ENCODE peak calls at places on chromosome 13, in five cellular contexts. One of them, this sample, is unnamed.

GRCh38 chr13:49342404-49342803 is 94.7 kb downstream of the CDADC1 start:
- DNase-seq in stimulated activated CD4-positive, alpha-beta T cell treated with anti-CD3 and anti-CD28 coated beads, Interleukin-15, amount 100 ng/mL, for 1 hour: no peak
- DNase-seq in fibroblast of the conjunctiva: no peak
- DNase-seq in stimulated activated CD8-positive, alpha-beta memory T cell treated with anti-CD3 and anti-CD28 coated beads, Interleukin-4, amount 100 ng/mL, for 1 hour: no peak
- DNase-seq in CD4-positive, alpha-beta T cell: no peak
- DNase-seq in this sample: no peak

GRCh38 chr13:111460548-111461444 is 140.4 kb downstream of the TEX29 start:
- DNase-seq in stimulated activated CD8-positive, alpha-beta memory T cell treated with anti-CD3 and anti-CD28 coated beads, Interleukin-4, amount 100 ng/mL, for 1 hour: no peak
- DNase-seq in stimulated activated CD4-positive, alpha-beta T cell treated with anti-CD3 and anti-CD28 coated beads, Interleukin-15, amount 100 ng/mL, for 1 hour: no peak
- DNase-seq in fibroblast of the conjunctiva: peak; percentile 35
- DNase-seq in CD4-positive, alpha-beta T cell: no peak
- DNase-seq in this sample: peak; percentile 45

GRCh38 chr13:75458696-75459422 is 23.1 kb downstream of the TBC1D4 start:
- DNase-seq in CD4-positive, alpha-beta T cell: no peak
- DNase-seq in stimulated activated CD4-positive, alpha-beta T cell treated with anti-CD3 and anti-CD28 coated beads, Interleukin-15, amount 100 ng/mL, for 1 hour: no peak
- DNase-seq in fibroblast of the conjunctiva: no peak
- DNase-seq in stimulated activated CD8-positive, alpha-beta memory T cell treated with anti-CD3 and anti-CD28 coated beads, Interleukin-4, amount 100 ng/mL, for 1 hour: no peak
- DNase-seq in this sample: no peak

GRCh38 chr13:35470671-35471465 is 5.6 kb downstream of the MAB21L1 start:
- DNase-seq in stimulated activated CD4-positive, alpha-beta T cell treated with anti-CD3 and anti-CD28 coated beads, Interleukin-15, amount 100 ng/mL, for 1 hour: no peak
- DNase-seq in CD4-positive, alpha-beta T cell: no peak
- DNase-seq in stimulated activated CD8-positive, alpha-beta memory T cell treated with anti-CD3 and anti-CD28 coated beads, Interleukin-4, amount 100 ng/mL, for 1 hour: no peak
- DNase-seq in fibroblast of the conjunctiva: no peak
- DNase-seq in this sample: peak; percentile 47

GRCh38 chr13:30607908-30608307 is 9.8 kb upstream of the USPL1 start:
- DNase-seq in CD4-positive, alpha-beta T cell: peak; percentile 57
- DNase-seq in stimulated activated CD8-positive, alpha-beta memory T cell treated with anti-CD3 and anti-CD28 coated beads, Interleukin-4, amount 100 ng/mL, for 1 hour: peak; percentile 38
- DNase-seq in fibroblast of the conjunctiva: no peak
- DNase-seq in stimulated activated CD4-positive, alpha-beta T cell treated with anti-CD3 and anti-CD28 coated beads, Interleukin-15, amount 100 ng/mL, for 1 hour: no peak
- DNase-seq in this sample: no peak

GRCh38 chr13:74438911-74439310 is 304.7 kb upstream of the KLF12 start:
- DNase-seq in stimulated activated CD4-positive, alpha-beta T cell treated with anti-CD3 and anti-CD28 coated beads, Interleukin-15, amount 100 ng/mL, for 1 hour: no peak
- DNase-seq in stimulated activated CD8-positive, alpha-beta memory T cell treated with anti-CD3 and anti-CD28 coated beads, Interleukin-4, amount 100 ng/mL, for 1 hour: no peak
- DNase-seq in CD4-positive, alpha-beta T cell: no peak
- DNase-seq in fibroblast of the conjunctiva: no peak
- DNase-seq in this sample: no peak

GRCh38 chr13:105940882-105941281 is 594.6 kb downstream of the EFNB2 start:
- DNase-seq in stimulated activated CD8-positive, alpha-beta memory T cell treated with anti-CD3 and anti-CD28 coated beads, Interleukin-4, amount 100 ng/mL, for 1 hour: no peak
- DNase-seq in CD4-positive, alpha-beta T cell: no peak
- DNase-seq in fibroblast of the conjunctiva: no peak
- DNase-seq in stimulated activated CD4-positive, alpha-beta T cell treated with anti-CD3 and anti-CD28 coated beads, Interleukin-15, amount 100 ng/mL, for 1 hour: no peak
- DNase-seq in this sample: no peak

GRCh38 chr13:93230466-93230865 is 3.9 kb downstream of the GPC6 start:
- DNase-seq in stimulated activated CD8-positive, alpha-beta memory T cell treated with anti-CD3 and anti-CD28 coated beads, Interleukin-4, amount 100 ng/mL, for 1 hour: no peak
- DNase-seq in stimulated activated CD4-positive, alpha-beta T cell treated with anti-CD3 and anti-CD28 coated beads, Interleukin-15, amount 100 ng/mL, for 1 hour: no peak
- DNase-seq in CD4-positive, alpha-beta T cell: no peak
- DNase-seq in fibroblast of the conjunctiva: peak; percentile 82
- DNase-seq in this sample: no peak

GRCh38 chr13:32056316-32056715 is 24.7 kb downstream of the FRY start:
- DNase-seq in stimulated activated CD4-positive, alpha-beta T cell treated with anti-CD3 and anti-CD28 coated beads, Interleukin-15, amount 100 ng/mL, for 1 hour: no peak
- DNase-seq in CD4-positive, alpha-beta T cell: no peak
- DNase-seq in stimulated activated CD8-positive, alpha-beta memory T cell treated with anti-CD3 and anti-CD28 coated beads, Interleukin-4, amount 100 ng/mL, for 1 hour: no peak
- DNase-seq in fibroblast of the conjunctiva: no peak
- DNase-seq in this sample: no peak

GRCh38 chr13:39522329-39522728 is 80.7 kb downstream of the LHFPL6 start:
- DNase-seq in stimulated activated CD8-positive, alpha-beta memory T cell treated with anti-CD3 and anti-CD28 coated beads, Interleukin-4, amount 100 ng/mL, for 1 hour: no peak
- DNase-seq in stimulated activated CD4-positive, alpha-beta T cell treated with anti-CD3 and anti-CD28 coated beads, Interleukin-15, amount 100 ng/mL, for 1 hour: no peak
- DNase-seq in CD4-positive, alpha-beta T cell: no peak
- DNase-seq in fibroblast of the conjunctiva: no peak
- DNase-seq in this sample: no peak

GRCh38 chr13:27425151-27425917 is 915 bp downstream of the GTF3A start:
- DNase-seq in stimulated activated CD8-positive, alpha-beta memory T cell treated with anti-CD3 and anti-CD28 coated beads, Interleukin-4, amount 100 ng/mL, for 1 hour: no peak
- DNase-seq in CD4-positive, alpha-beta T cell: no peak
- DNase-seq in fibroblast of the conjunctiva: no peak
- DNase-seq in stimulated activated CD4-positive, alpha-beta T cell treated with anti-CD3 and anti-CD28 coated beads, Interleukin-15, amount 100 ng/mL, for 1 hour: no peak
- DNase-seq in this sample: no peak

GRCh38 chr13:61485128-61485765 is 69.6 kb upstream of the PCDH20 start:
- DNase-seq in stimulated activated CD4-positive, alpha-beta T cell treated with anti-CD3 and anti-CD28 coated beads, Interleukin-15, amount 100 ng/mL, for 1 hour: no peak
- DNase-seq in stimulated activated CD8-positive, alpha-beta memory T cell treated with anti-CD3 and anti-CD28 coated beads, Interleukin-4, amount 100 ng/mL, for 1 hour: no peak
- DNase-seq in fibroblast of the conjunctiva: no peak
- DNase-seq in CD4-positive, alpha-beta T cell: no peak
- DNase-seq in this sample: no peak

GRCh38 chr13:48377857-48378256 is 35.1 kb downstream of the LPAR6 start:
- DNase-seq in fibroblast of the conjunctiva: no peak
- DNase-seq in CD4-positive, alpha-beta T cell: no peak
- DNase-seq in stimulated activated CD8-positive, alpha-beta memory T cell treated with anti-CD3 and anti-CD28 coated beads, Interleukin-4, amount 100 ng/mL, for 1 hour: no peak
- DNase-seq in stimulated activated CD4-positive, alpha-beta T cell treated with anti-CD3 and anti-CD28 coated beads, Interleukin-15, amount 100 ng/mL, for 1 hour: no peak
- DNase-seq in this sample: no peak

GRCh38 chr13:98585946-98586345 is 9.0 kb upstream of the STK24 start:
- DNase-seq in stimulated activated CD8-positive, alpha-beta memory T cell treated with anti-CD3 and anti-CD28 coated beads, Interleukin-4, amount 100 ng/mL, for 1 hour: no peak
- DNase-seq in stimulated activated CD4-positive, alpha-beta T cell treated with anti-CD3 and anti-CD28 coated beads, Interleukin-15, amount 100 ng/mL, for 1 hour: no peak
- DNase-seq in CD4-positive, alpha-beta T cell: no peak
- DNase-seq in fibroblast of the conjunctiva: no peak
- DNase-seq in this sample: no peak

GRCh38 chr13:30308548-30308947 is 1.2 kb upstream of the KATNAL1 start:
- DNase-seq in fibroblast of the conjunctiva: no peak
- DNase-seq in stimulated activated CD8-positive, alpha-beta memory T cell treated with anti-CD3 and anti-CD28 coated beads, Interleukin-4, amount 100 ng/mL, for 1 hour: no peak
- DNase-seq in stimulated activated CD4-positive, alpha-beta T cell treated with anti-CD3 and anti-CD28 coated beads, Interleukin-15, amount 100 ng/mL, for 1 hour: no peak
- DNase-seq in CD4-positive, alpha-beta T cell: no peak
- DNase-seq in this sample: no peak

GRCh38 chr13:51870616-51871015 is 8.8 kb downstream of the CCDC70 start:
- DNase-seq in stimulated activated CD4-positive, alpha-beta T cell treated with anti-CD3 and anti-CD28 coated beads, Interleukin-15, amount 100 ng/mL, for 1 hour: no peak
- DNase-seq in CD4-positive, alpha-beta T cell: no peak
- DNase-seq in stimulated activated CD8-positive, alpha-beta memory T cell treated with anti-CD3 and anti-CD28 coated beads, Interleukin-4, amount 100 ng/mL, for 1 hour: no peak
- DNase-seq in fibroblast of the conjunctiva: no peak
- DNase-seq in this sample: no peak

GRCh38 chr13:32001392-32001768 is 30.2 kb upstream of the FRY start:
- DNase-seq in fibroblast of the conjunctiva: peak; percentile 13
- DNase-seq in stimulated activated CD8-positive, alpha-beta memory T cell treated with anti-CD3 and anti-CD28 coated beads, Interleukin-4, amount 100 ng/mL, for 1 hour: no peak
- DNase-seq in CD4-positive, alpha-beta T cell: no peak
- DNase-seq in stimulated activated CD4-positive, alpha-beta T cell treated with anti-CD3 and anti-CD28 coated beads, Interleukin-15, amount 100 ng/mL, for 1 hour: no peak
- DNase-seq in this sample: no peak

GRCh38 chr13:40102854-40103253 is 447.4 kb downstream of the COG6 start:
- DNase-seq in CD4-positive, alpha-beta T cell: peak; percentile 61
- DNase-seq in stimulated activated CD8-positive, alpha-beta memory T cell treated with anti-CD3 and anti-CD28 coated beads, Interleukin-4, amount 100 ng/mL, for 1 hour: peak; percentile 29
- DNase-seq in stimulated activated CD4-positive, alpha-beta T cell treated with anti-CD3 and anti-CD28 coated beads, Interleukin-15, amount 100 ng/mL, for 1 hour: peak; percentile 74
- DNase-seq in fibroblast of the conjunctiva: no peak
- DNase-seq in this sample: no peak

GRCh38 chr13:104522235-104523072 is 1456.2 kb upstream of the SLC10A2 start:
- DNase-seq in fibroblast of the conjunctiva: no peak
- DNase-seq in CD4-positive, alpha-beta T cell: no peak
- DNase-seq in stimulated activated CD4-positive, alpha-beta T cell treated with anti-CD3 and anti-CD28 coated beads, Interleukin-15, amount 100 ng/mL, for 1 hour: no peak
- DNase-seq in stimulated activated CD8-positive, alpha-beta memory T cell treated with anti-CD3 and anti-CD28 coated beads, Interleukin-4, amount 100 ng/mL, for 1 hour: no peak
- DNase-seq in this sample: no peak

GRCh38 chr13:25409938-25410337 is 38.2 kb downstream of the ATP8A2 start:
- DNase-seq in stimulated activated CD8-positive, alpha-beta memory T cell treated with anti-CD3 and anti-CD28 coated beads, Interleukin-4, amount 100 ng/mL, for 1 hour: no peak
- DNase-seq in CD4-positive, alpha-beta T cell: no peak
- DNase-seq in stimulated activated CD4-positive, alpha-beta T cell treated with anti-CD3 and anti-CD28 coated beads, Interleukin-15, amount 100 ng/mL, for 1 hour: no peak
- DNase-seq in fibroblast of the conjunctiva: no peak
- DNase-seq in this sample: no peak

GRCh38 chr13:21668665-21669599 is 1.9 kb upstream of the FGF9 start:
- DNase-seq in stimulated activated CD4-positive, alpha-beta T cell treated with anti-CD3 and anti-CD28 coated beads, Interleukin-15, amount 100 ng/mL, for 1 hour: no peak
- DNase-seq in fibroblast of the conjunctiva: no peak
- DNase-seq in stimulated activated CD8-positive, alpha-beta memory T cell treated with anti-CD3 and anti-CD28 coated beads, Interleukin-4, amount 100 ng/mL, for 1 hour: no peak
- DNase-seq in CD4-positive, alpha-beta T cell: peak; percentile 17
- DNase-seq in this sample: peak; percentile 37

GRCh38 chr13:39688699-39689405 is 33.4 kb downstream of the COG6 start:
- DNase-seq in stimulated activated CD4-positive, alpha-beta T cell treated with anti-CD3 and anti-CD28 coated beads, Interleukin-15, amount 100 ng/mL, for 1 hour: no peak
- DNase-seq in fibroblast of the conjunctiva: no peak
- DNase-seq in stimulated activated CD8-positive, alpha-beta memory T cell treated with anti-CD3 and anti-CD28 coated beads, Interleukin-4, amount 100 ng/mL, for 1 hour: no peak
- DNase-seq in CD4-positive, alpha-beta T cell: no peak
- DNase-seq in this sample: no peak

GRCh38 chr13:77698211-77699058 is 948 bp downstream of the SLAIN1 start:
- DNase-seq in stimulated activated CD4-positive, alpha-beta T cell treated with anti-CD3 and anti-CD28 coated beads, Interleukin-15, amount 100 ng/mL, for 1 hour: peak; percentile 26
- DNase-seq in stimulated activated CD8-positive, alpha-beta memory T cell treated with anti-CD3 and anti-CD28 coated beads, Interleukin-4, amount 100 ng/mL, for 1 hour: no peak
- DNase-seq in CD4-positive, alpha-beta T cell: peak; percentile 34
- DNase-seq in fibroblast of the conjunctiva: no peak
- DNase-seq in this sample: peak; percentile 32

GRCh38 chr13:51562011-51562671 is 22.1 kb upstream of the WDFY2 start:
- DNase-seq in stimulated activated CD4-positive, alpha-beta T cell treated with anti-CD3 and anti-CD28 coated beads, Interleukin-15, amount 100 ng/mL, for 1 hour: no peak
- DNase-seq in CD4-positive, alpha-beta T cell: no peak
- DNase-seq in stimulated activated CD8-positive, alpha-beta memory T cell treated with anti-CD3 and anti-CD28 coated beads, Interleukin-4, amount 100 ng/mL, for 1 hour: no peak
- DNase-seq in fibroblast of the conjunctiva: no peak
- DNase-seq in this sample: no peak

GRCh38 chr13:102441085-102441484 is 39.2 kb upstream of the FGF14 start:
- DNase-seq in CD4-positive, alpha-beta T cell: no peak
- DNase-seq in stimulated activated CD4-positive, alpha-beta T cell treated with anti-CD3 and anti-CD28 coated beads, Interleukin-15, amount 100 ng/mL, for 1 hour: no peak
- DNase-seq in stimulated activated CD8-positive, alpha-beta memory T cell treated with anti-CD3 and anti-CD28 coated beads, Interleukin-4, amount 100 ng/mL, for 1 hour: no peak
- DNase-seq in fibroblast of the conjunctiva: no peak
- DNase-seq in this sample: no peak

GRCh38 chr13:25178070-25178469 is 6.0 kb upstream of the AMER2 start:
- DNase-seq in stimulated activated CD4-positive, alpha-beta T cell treated with anti-CD3 and anti-CD28 coated beads, Interleukin-15, amount 100 ng/mL, for 1 hour: no peak
- DNase-seq in fibroblast of the conjunctiva: no peak
- DNase-seq in CD4-positive, alpha-beta T cell: no peak
- DNase-seq in stimulated activated CD8-positive, alpha-beta memory T cell treated with anti-CD3 and anti-CD28 coated beads, Interleukin-4, amount 100 ng/mL, for 1 hour: no peak
- DNase-seq in this sample: no peak

GRCh38 chr13:112962396-112962795 is 6.6 kb upstream of the MCF2L start:
- DNase-seq in CD4-positive, alpha-beta T cell: no peak
- DNase-seq in fibroblast of the conjunctiva: no peak
- DNase-seq in stimulated activated CD8-positive, alpha-beta memory T cell treated with anti-CD3 and anti-CD28 coated beads, Interleukin-4, amount 100 ng/mL, for 1 hour: no peak
- DNase-seq in stimulated activated CD4-positive, alpha-beta T cell treated with anti-CD3 and anti-CD28 coated beads, Interleukin-15, amount 100 ng/mL, for 1 hour: no peak
- DNase-seq in this sample: no peak

GRCh38 chr13:76632388-76633044 is 253.7 kb downstream of the KCTD12 start:
- DNase-seq in stimulated activated CD4-positive, alpha-beta T cell treated with anti-CD3 and anti-CD28 coated beads, Interleukin-15, amount 100 ng/mL, for 1 hour: no peak
- DNase-seq in CD4-positive, alpha-beta T cell: no peak
- DNase-seq in fibroblast of the conjunctiva: no peak
- DNase-seq in stimulated activated CD8-positive, alpha-beta memory T cell treated with anti-CD3 and anti-CD28 coated beads, Interleukin-4, amount 100 ng/mL, for 1 hour: no peak
- DNase-seq in this sample: no peak

GRCh38 chr13:79423801-79424642 is 18.0 kb upstream of the RBM26 start:
- DNase-seq in stimulated activated CD8-positive, alpha-beta memory T cell treated with anti-CD3 and anti-CD28 coated beads, Interleukin-4, amount 100 ng/mL, for 1 hour: no peak
- DNase-seq in CD4-positive, alpha-beta T cell: no peak
- DNase-seq in fibroblast of the conjunctiva: peak; percentile 42
- DNase-seq in stimulated activated CD4-positive, alpha-beta T cell treated with anti-CD3 and anti-CD28 coated beads, Interleukin-15, amount 100 ng/mL, for 1 hour: no peak
- DNase-seq in this sample: no peak

GRCh38 chr13:92158335-92158734 is 759.9 kb downstream of the GPC5 start:
- DNase-seq in stimulated activated CD8-positive, alpha-beta memory T cell treated with anti-CD3 and anti-CD28 coated beads, Interleukin-4, amount 100 ng/mL, for 1 hour: no peak
- DNase-seq in stimulated activated CD4-positive, alpha-beta T cell treated with anti-CD3 and anti-CD28 coated beads, Interleukin-15, amount 100 ng/mL, for 1 hour: no peak
- DNase-seq in CD4-positive, alpha-beta T cell: no peak
- DNase-seq in fibroblast of the conjunctiva: peak; percentile 31
- DNase-seq in this sample: no peak

GRCh38 chr13:29845440-29846056 is 4.9 kb downstream of the UBL3 start:
- DNase-seq in stimulated activated CD8-positive, alpha-beta memory T cell treated with anti-CD3 and anti-CD28 coated beads, Interleukin-4, amount 100 ng/mL, for 1 hour: no peak
- DNase-seq in fibroblast of the conjunctiva: no peak
- DNase-seq in CD4-positive, alpha-beta T cell: no peak
- DNase-seq in stimulated activated CD4-positive, alpha-beta T cell treated with anti-CD3 and anti-CD28 coated beads, Interleukin-15, amount 100 ng/mL, for 1 hour: no peak
- DNase-seq in this sample: no peak

GRCh38 chr13:38355595-38356120 is 6.0 kb downstream of the UFM1 start:
- DNase-seq in stimulated activated CD4-positive, alpha-beta T cell treated with anti-CD3 and anti-CD28 coated beads, Interleukin-15, amount 100 ng/mL, for 1 hour: no peak
- DNase-seq in fibroblast of the conjunctiva: no peak
- DNase-seq in stimulated activated CD8-positive, alpha-beta memory T cell treated with anti-CD3 and anti-CD28 coated beads, Interleukin-4, amount 100 ng/mL, for 1 hour: no peak
- DNase-seq in CD4-positive, alpha-beta T cell: no peak
- DNase-seq in this sample: no peak

GRCh38 chr13:113443991-113444390 is 9.3 kb downstream of the ADPRHL1 start:
- DNase-seq in CD4-positive, alpha-beta T cell: no peak
- DNase-seq in stimulated activated CD8-positive, alpha-beta memory T cell treated with anti-CD3 and anti-CD28 coated beads, Interleukin-4, amount 100 ng/mL, for 1 hour: no peak
- DNase-seq in stimulated activated CD4-positive, alpha-beta T cell treated with anti-CD3 and anti-CD28 coated beads, Interleukin-15, amount 100 ng/mL, for 1 hour: no peak
- DNase-seq in fibroblast of the conjunctiva: no peak
- DNase-seq in this sample: no peak

GRCh38 chr13:46687810-46688209 is 109.2 kb downstream of the ESD start:
- DNase-seq in stimulated activated CD4-positive, alpha-beta T cell treated with anti-CD3 and anti-CD28 coated beads, Interleukin-15, amount 100 ng/mL, for 1 hour: no peak
- DNase-seq in fibroblast of the conjunctiva: no peak
- DNase-seq in CD4-positive, alpha-beta T cell: no peak
- DNase-seq in stimulated activated CD8-positive, alpha-beta memory T cell treated with anti-CD3 and anti-CD28 coated beads, Interleukin-4, amount 100 ng/mL, for 1 hour: no peak
- DNase-seq in this sample: no peak

GRCh38 chr13:97256343-97256783 is 34.2 kb downstream of the MBNL2 start:
- DNase-seq in stimulated activated CD8-positive, alpha-beta memory T cell treated with anti-CD3 and anti-CD28 coated beads, Interleukin-4, amount 100 ng/mL, for 1 hour: no peak
- DNase-seq in fibroblast of the conjunctiva: peak; percentile 91
- DNase-seq in CD4-positive, alpha-beta T cell: no peak
- DNase-seq in stimulated activated CD4-positive, alpha-beta T cell treated with anti-CD3 and anti-CD28 coated beads, Interleukin-15, amount 100 ng/mL, for 1 hour: no peak
- DNase-seq in this sample: no peak

GRCh38 chr13:33205804-33206221 is 79.7 kb downstream of the STARD13 start:
- DNase-seq in fibroblast of the conjunctiva: no peak
- DNase-seq in stimulated activated CD8-positive, alpha-beta memory T cell treated with anti-CD3 and anti-CD28 coated beads, Interleukin-4, amount 100 ng/mL, for 1 hour: no peak
- DNase-seq in stimulated activated CD4-positive, alpha-beta T cell treated with anti-CD3 and anti-CD28 coated beads, Interleukin-15, amount 100 ng/mL, for 1 hour: no peak
- DNase-seq in CD4-positive, alpha-beta T cell: no peak
- DNase-seq in this sample: no peak

This sample was measured in neural crest cell.